ENCODE peak calls at places on chromosomes 12 and 14, in nine cellular contexts. F, Y, B, R, P, Q, X, A and H are unnamed samples.

GRCh38 chr14:33343016-33343415 is 404.3 kb downstream of the NPAS3 start:
- DNase-seq in F (no peak), Y (no peak), B (no peak), R (no peak), P (no peak), Q (peak), X (no peak), A (no peak), H (no peak)

GRCh38 chr12:96398422-96399080 is 1.7 kb downstream of the CDK17 start:
- DNase-seq in F (no peak), Y (no peak), B (no peak), R (peak), P (no peak), Q (no peak), X (no peak), A (no peak), H (no peak)

GRCh38 chr14:99572173-99572999 is 31.6 kb downstream of the CCDC85C start:
- DNase-seq in F (peak), Y (no peak), B (no peak), R (no peak), P (no peak), Q (no peak), X (peak), A (no peak), H (no peak)

GRCh38 chr14:103594265-103594664 is 31.5 kb downstream of the COA8 start:
- DNase-seq in F (peak), Y (no peak), B (peak), R (peak), P (no peak), Q (peak), X (peak), A (peak), H (peak)

GRCh38 chr14:99727096-99727870 is 43.2 kb downstream of the CYP46A1 start:
- DNase-seq in F (no peak), Y (no peak), B (peak), R (no peak), P (no peak), Q (no peak), X (no peak), A (no peak), H (peak)

GRCh38 chr12:114451657-114452056 is 45.7 kb upstream of the TBX5 start:
- DNase-seq in F (no peak), Y (no peak), B (no peak), R (no peak), P (no peak), Q (no peak), X (no peak), A (no peak), H (no peak)

GRCh38 chr14:26905219-26905618 is 307.4 kb upstream of the NOVA1 start:
- DNase-seq in F (no peak), Y (no peak), B (no peak), R (no peak), P (no peak), Q (no peak), X (no peak), A (no peak), H (no peak)

GRCh38 chr12:46357438-46358324 is 14.9 kb downstream of the SLC38A2 start:
- DNase-seq in F (no peak), Y (no peak), B (no peak), R (no peak), P (no peak), Q (peak), X (no peak), A (no peak), H (no peak)

GRCh38 chr12:124231980-124232653 is 62.8 kb upstream of the RFLNA start:
- DNase-seq in F (no peak), Y (no peak), B (no peak), R (no peak), P (no peak), Q (no peak), X (peak), A (no peak), H (no peak)

GRCh38 chr12:98514984-98515367 is 414 bp upstream of the TMPO start:
- DNase-seq in F (no peak), Y (no peak), B (peak), R (no peak), P (no peak), Q (no peak), X (no peak), A (no peak), H (no peak)

GRCh38 chr14:65709576-65709975 is 297.0 kb downstream of the FUT8 start:
- DNase-seq in F (no peak), Y (no peak), B (no peak), R (no peak), P (no peak), Q (no peak), X (no peak), A (no peak), H (no peak)

GRCh38 chr14:77862154-77862783 is 62.4 kb downstream of the ADCK1 start:
- DNase-seq in F (peak), Y (peak), B (peak), R (peak), P (peak), Q (peak), X (peak), A (peak), H (peak)

GRCh38 chr12:93877446-93877845 is 200.3 kb downstream of the CRADD start:
- DNase-seq in F (no peak), Y (no peak), B (no peak), R (no peak), P (no peak), Q (no peak), X (no peak), A (no peak), H (peak)